ENCODE peak calls at places on chromosomes 4 and X, in ten cellular contexts. U, W, C, T, K, Z, J, Y, B and L are unnamed samples.

GRCh38 chr4:10128761-10129160 is 12.2 kb upstream of the WDR1 start:
- DNase-seq in T (no peak), W (no peak), U (no peak), C (no peak), Z (no peak), Y (no peak), B (no peak), K (no peak), J (no peak), L (no peak)

GRCh38 chr4:148065069-148065468 is 333.2 kb downstream of the ARHGAP10 start:
- DNase-seq in K (no peak), T (peak), U (peak), C (no peak), Y (no peak), B (peak), W (peak), J (no peak), Z (no peak), L (no peak)

GRCh38 chr4:165718660-165719059 is 154.4 kb upstream of the TLL1 start:
- DNase-seq in B (no peak), W (no peak), Y (no peak), K (no peak), J (no peak), T (no peak), C (no peak), Z (no peak), U (no peak), L (no peak)

GRCh38 chrX:108217877-108218276 is 126.3 kb downstream of the ATG4A start:
- DNase-seq in T (no peak), W (no peak), Z (no peak), J (no peak), Y (no peak), B (no peak), U (no peak), K (no peak), C (no peak), L (no peak)

GRCh38 chrX:40755291-40756249 is 20.2 kb upstream of the MED14 start:
- DNase-seq in T (no peak), K (no peak), Z (no peak), B (peak), C (no peak), U (peak), J (no peak), Y (no peak), W (peak), L (no peak)

GRCh38 chr4:89838005-89838404 is 1.0 kb upstream of the SNCA start:
- DNase-seq in J (no peak), U (no peak), T (peak), Z (no peak), B (peak), C (no peak), W (peak), K (peak), Y (no peak), L (no peak)

GRCh38 chrX:121831601-121832000 is 784.2 kb downstream of the GLUD2 start:
- DNase-seq in W (peak), J (no peak), B (peak), Z (no peak), C (no peak), T (no peak), K (no peak), Y (no peak), U (no peak), L (no peak)

GRCh38 chrX:150503898-150504219 is 64.6 kb upstream of the MTM1 start:
- DNase-seq in B (no peak), W (no peak), T (no peak), Y (no peak), Z (peak), C (no peak), U (no peak), K (no peak), J (no peak), L (no peak)

GRCh38 chr4:154908168-154908567 is 127.1 kb downstream of the RBM46 start:
- DNase-seq in K (no peak), J (no peak), C (no peak), Z (no peak), B (peak), W (peak), Y (no peak), U (no peak), T (no peak), L (no peak)

GRCh38 chr4:95142877-95143412 is 385.2 kb downstream of the BMPR1B start:
- DNase-seq in C (no peak), Y (no peak), Z (no peak), T (no peak), J (no peak), K (peak), B (no peak), W (no peak), U (no peak), L (no peak)

GRCh38 chr4:43816107-43816506 is 632.5 kb downstream of the KCTD8 start:
- DNase-seq in Z (no peak), W (no peak), J (no peak), U (no peak), T (no peak), K (no peak), C (no peak), B (no peak), Y (no peak), L (no peak)

GRCh38 chr4:23931489-23931830 is 41.6 kb upstream of the PPARGC1A start:
- DNase-seq in Y (no peak), J (no peak), K (no peak), U (no peak), Z (no peak), B (no peak), W (no peak), C (no peak), T (no peak), L (no peak)
- H3K9ac ChIP-seq in Y (no peak), J (no peak), K (no peak), U (no peak), Z (no peak), B (peak), W (no peak), C (no peak), T (no peak), L (no peak)

GRCh38 chr4:121728798-121729226 is 32.0 kb upstream of the ANXA5 start:
- DNase-seq in Y (no peak), U (peak), J (no peak), C (no peak), B (peak), T (peak), K (no peak), Z (no peak), W (peak), L (no peak)
- H3K9ac ChIP-seq in Y (no peak), U (peak), J (no peak), C (no peak), B (peak), T (no peak), K (no peak), Z (no peak), W (peak), L (no peak)

DNA sequence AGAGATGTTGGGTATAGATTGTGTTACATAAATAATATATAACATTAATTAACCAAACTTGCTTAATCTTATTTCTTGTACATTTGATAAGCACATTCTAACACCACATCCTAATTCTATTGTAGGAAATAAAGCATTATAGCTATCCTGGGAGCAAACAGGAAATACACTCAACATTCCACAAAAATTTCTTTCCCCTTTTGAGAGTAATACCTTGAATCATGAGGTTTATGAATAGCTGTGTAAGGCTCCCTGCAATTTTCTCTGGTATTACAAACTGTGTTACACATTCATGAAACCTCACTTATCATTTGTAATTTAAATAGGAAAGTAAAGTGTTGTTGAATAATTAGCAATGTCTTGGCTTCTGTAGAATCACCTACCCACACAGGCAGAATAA is 95.1 kb downstream of the TMEM47 start:
- DNase-seq in Y (no peak), Z (no peak), U (no peak), T (no peak), W (peak), B (no peak), C (no peak), K (no peak), J (no peak), L (no peak)
- H3K9ac ChIP-seq in Y (no peak), Z (no peak), U (no peak), T (no peak), W (no peak), B (no peak), C (no peak), K (no peak), J (no peak), L (no peak)

GRCh38 chr4:156970501-156971167 is 965 bp downstream of the PDGFC start:
- DNase-seq in Z (peak), W (peak), K (peak), U (peak), C (peak), J (peak), Y (no peak), B (peak), T (peak), L (no peak)

GRCh38 chr4:156971168-156971601 is 414 bp downstream of the PDGFC start:
- DNase-seq in Y (no peak), U (no peak), Z (peak), K (peak), T (no peak), C (no peak), J (no peak), B (no peak), W (no peak), L (no peak)

GRCh38 chr4:156969136-156969535 is 2.5 kb downstream of the PDGFC start:
- DNase-seq in T (no peak), Z (no peak), C (no peak), K (no peak), B (no peak), J (no peak), Y (no peak), U (no peak), W (no peak), L (no peak)

GRCh38 chr4:156971623-156972369 is at the start of gene PDGFC:
- DNase-seq in C (peak), Y (no peak), J (peak), U (peak), B (peak), Z (peak), W (peak), T (peak), K (peak), L (no peak)

GRCh38 chr4:156968479-156968984 is 3.1 kb downstream of the PDGFC start:
- DNase-seq in W (peak), C (peak), Y (peak), U (peak), J (peak), Z (peak), B (peak), K (peak), T (peak), L (peak)
- H3K9ac ChIP-seq in W (peak), C (no peak), Y (no peak), U (peak), J (no peak), Z (no peak), B (no peak), K (no peak), T (no peak), L (no peak)

GRCh38 chr4:153114771-153115321 is 89.4 kb upstream of the TRIM2 start:
- DNase-seq in W (peak), Z (no peak), K (no peak), U (peak), Y (no peak), B (peak), T (peak), C (no peak), J (no peak), L (no peak)
- H3K9ac ChIP-seq in W (peak), Z (no peak), K (no peak), U (no peak), Y (no peak), B (no peak), T (no peak), C (no peak), J (no peak), L (no peak)

GRCh38 chrX:30995060-30995700 is 76.7 kb downstream of the FTHL17 start:
- DNase-seq in U (no peak), K (no peak), J (no peak), Z (no peak), W (no peak), Y (no peak), C (peak), T (no peak), B (no peak), L (no peak)
- H3K9ac ChIP-seq in U (no peak), K (no peak), J (no peak), Z (no peak), W (no peak), Y (no peak), C (no peak), T (no peak), B (no peak), L (no peak)

GRCh38 chrX:98523026-98523425 is 1639.3 kb downstream of the RPA4 start:
- DNase-seq in U (no peak), Z (no peak), W (no peak), B (no peak), J (no peak), Y (no peak), T (no peak), C (no peak), K (peak), L (no peak)
- H3K9ac ChIP-seq in U (no peak), Z (no peak), W (no peak), B (no peak), J (no peak), Y (no peak), T (no peak), C (no peak), K (no peak), L (no peak)

DNA sequence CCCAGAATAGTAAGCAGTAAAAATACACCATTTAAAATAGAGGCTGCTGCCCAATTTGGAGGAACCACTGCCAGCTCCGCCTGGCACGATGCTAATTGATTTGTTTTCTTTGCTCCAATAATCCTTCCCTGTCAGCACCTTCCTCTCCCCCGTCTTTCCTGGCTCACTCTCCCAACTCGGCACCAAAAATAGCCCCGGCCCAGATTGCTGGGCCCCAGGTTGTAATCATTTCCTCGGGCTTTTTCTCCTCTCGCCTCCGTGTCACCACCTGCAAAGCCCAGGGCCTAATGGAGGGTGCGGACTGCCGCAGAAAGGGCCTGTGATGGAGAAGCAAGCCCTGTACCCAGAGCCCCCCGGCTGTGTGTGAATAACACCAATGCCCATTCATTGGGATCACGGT is 197.6 kb upstream of the PSAPL1 start:
- DNase-seq in U (no peak), Z (no peak), T (no peak), J (no peak), W (no peak), B (no peak), Y (no peak), K (no peak), C (no peak), L (no peak)
- H3K9ac ChIP-seq in U (no peak), Z (no peak), T (no peak), J (no peak), W (no peak), B (no peak), Y (no peak), K (no peak), C (no peak), L (no peak)

DNA sequence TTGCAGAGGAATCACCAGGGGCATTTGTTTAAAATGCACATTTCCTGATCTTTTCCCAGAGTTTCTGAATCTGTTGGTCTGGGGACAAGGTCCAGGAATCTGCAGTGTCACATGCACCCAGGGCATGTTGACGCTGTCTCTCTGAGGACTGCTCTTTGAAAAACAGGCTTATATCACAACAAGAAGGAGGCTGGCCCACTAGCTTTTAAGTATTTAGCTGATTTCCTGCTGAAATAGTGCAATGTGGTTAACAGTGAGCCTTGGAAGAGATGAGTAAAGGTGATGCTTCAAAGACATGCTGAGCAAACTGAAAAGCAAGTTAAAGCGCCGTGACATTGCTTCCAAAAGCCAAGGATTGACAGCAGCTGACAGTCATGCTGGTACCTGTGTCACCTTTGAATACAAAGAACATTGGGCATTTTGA is 18.6 kb upstream of the SEPSECS start:
- DNase-seq in C (peak), W (no peak), B (no peak), K (no peak), J (no peak), Y (no peak), T (no peak), U (no peak), Z (no peak), L (no peak)
- H3K9ac ChIP-seq in C (peak), W (no peak), B (no peak), K (no peak), J (no peak), Y (no peak), T (no peak), U (no peak), Z (no peak), L (no peak)

GRCh38 chrX:20218809-20219505 is 47.8 kb downstream of the RPS6KA3 start:
- DNase-seq in T (peak), J (no peak), K (peak), Y (no peak), U (peak), C (no peak), B (no peak), W (no peak), Z (peak), L (no peak)

GRCh38 chrX:20221902-20222301 is 44.8 kb downstream of the RPS6KA3 start:
- DNase-seq in K (no peak), W (peak), C (peak), Z (no peak), T (peak), B (peak), Y (no peak), U (peak), J (no peak), L (no peak)

GRCh38 chrX:20215565-20215964 is 51.1 kb downstream of the RPS6KA3 start:
- DNase-seq in B (no peak), Y (no peak), U (no peak), C (no peak), K (no peak), J (no peak), Z (no peak), T (no peak), W (no peak), L (no peak)

GRCh38 chrX:20217279-20217678 is 49.4 kb downstream of the RPS6KA3 start:
- DNase-seq in U (peak), W (peak), Z (no peak), T (peak), K (no peak), B (peak), C (no peak), J (no peak), Y (no peak), L (no peak)

GRCh38 chrX:20217906-20218305 is 48.8 kb downstream of the RPS6KA3 start:
- DNase-seq in U (no peak), Y (no peak), T (no peak), C (no peak), W (peak), J (no peak), B (no peak), K (no peak), Z (no peak), L (no peak)
- H3K9ac ChIP-seq in U (no peak), Y (no peak), T (no peak), C (no peak), W (no peak), J (no peak), B (no peak), K (no peak), Z (no peak), L (no peak)